ENCODE peak calls at places on chromosomes 4 and X, in six cellular contexts. Q, C, V, H, X and Y are unnamed samples.
A peak's percentile ranks its signal among the peaks of the same experiment; 100 is the strongest.

GRCh38 chr4:86603486-86603885 is 9.4 kb downstream of the PTPN13 start:
- DNase-seq in X (no peak), Q (no peak), H (no peak), V (no peak), C (no peak), Y (no peak)

GRCh38 chr4:2893772-2894171 is 50.1 kb downstream of the ADD1 start:
- DNase-seq in H (no peak), X (no peak), C (no peak), Q (no peak), V (no peak), Y (no peak)

GRCh38 chrX:76931518-76931917 is 504.0 kb downstream of the MAGEE1 start:
- DNase-seq in Q (no peak), C (no peak), X (no peak), V (no peak), H (no peak), Y (no peak)

GRCh38 chrX:38138157-38138556 is 82.5 kb downstream of the SRPX start:
- DNase-seq in X (no peak), Q (no peak), V (no peak), C (no peak), H (no peak), Y (no peak)

GRCh38 chrX:6644411-6644810 is 109.5 kb upstream of the VCX3A start:
- DNase-seq in X (peak; percentile 2), H (no peak), Q (no peak), V (no peak), C (no peak), Y (no peak)

GRCh38 chr4:137421796-137422195 is 110.5 kb downstream of the PCDH18 start:
- DNase-seq in X (no peak), C (no peak), Q (no peak), H (peak; percentile 37), V (no peak), Y (no peak)

GRCh38 chr4:135927651-135928050 is 1604.6 kb downstream of the PCDH18 start:
- DNase-seq in V (no peak), X (no peak), Q (no peak), C (no peak), H (no peak), Y (no peak)

GRCh38 chrX:123860983-123861382 is 1.1 kb downstream of the XIAP start:
- DNase-seq in C (no peak), Q (no peak), H (peak; percentile 33), X (no peak), V (no peak), Y (no peak)

GRCh38 chrX:18664947-18665346 is 7.0 kb downstream of the RS1 start:
- DNase-seq in V (no peak), H (no peak), C (no peak), Q (no peak), X (no peak), Y (no peak)